ENCODE peak calls at places on chromosomes 12 and 14, in four cellular contexts. Z is foreskin fibroblast, O is nephron progenitor cell, L is HFFc6. I is an unnamed sample.

GRCh38 chr14:101362529-101363260 is 198.6 kb upstream of the DIO3 start:
- DNase-seq in Z (no peak), O (no peak), L (no peak), I (no peak)

GRCh38 chr14:68975667-68976066 is 3.4 kb downstream of the ACTN1 start:
- DNase-seq in Z (peak; percentile 63), O (no peak), L (peak; percentile 82), I (no peak)

GRCh38 chr14:66509874-66510273 is 1.9 kb downstream of the GPHN start:
- DNase-seq in Z (no peak), O (no peak), L (no peak), I (no peak)

GRCh38 chr14:55807059-55807499 is 227.1 kb downstream of the KTN1 start:
- DNase-seq in Z (peak; percentile 35), O (no peak), L (no peak), I (no peak)

GRCh38 chr12:92735131-92735721 is 32.4 kb downstream of the PLEKHG7 start:
- DNase-seq in Z (peak; percentile 86), O (no peak), L (peak; percentile 87), I (peak; percentile 88)

GRCh38 chr12:120316798-120317257 is 10.8 kb downstream of the PLA2G1B start:
- DNase-seq in Z (no peak), O (no peak), L (no peak), I (no peak)

GRCh38 chr12:123231931-123232330 is 1.0 kb downstream of the MPHOSPH9 start:
- DNase-seq in Z (no peak), O (no peak), L (no peak), I (no peak)

GRCh38 chr12:20492251-20492728 is 124.0 kb downstream of the PDE3A start:
- DNase-seq in Z (peak; percentile 58), O (no peak), L (peak; percentile 72), I (no peak)

GRCh38 chr14:41498959-41499358 is 107.7 kb upstream of the LRFN5 start:
- DNase-seq in Z (no peak), O (no peak), L (no peak), I (no peak)

GRCh38 chr14:38042356-38042755 is 165.3 kb upstream of the SSTR1 start:
- DNase-seq in Z (peak; percentile 72), O (no peak), L (peak; percentile 77), I (no peak)

GRCh38 chr12:54008260-54008552 is 579 bp upstream of the HOXC8 start:
- DNase-seq in Z (no peak), O (no peak), L (no peak), I (no peak)

GRCh38 chr14:59565112-59565511 is 11.5 kb downstream of the CCDC175 start:
- DNase-seq in Z (no peak), O (no peak), L (no peak), I (no peak)

GRCh38 chr12:114904254-114905003 is 220.5 kb upstream of the TBX3 start:
- DNase-seq in Z (peak; percentile 77), O (no peak), L (peak; percentile 47), I (no peak)

GRCh38 chr14:52068741-52069616 is at the start of gene NID2:
- DNase-seq in Z (peak; percentile 97), O (peak; percentile 91), L (peak; percentile 93), I (peak; percentile 93)

GRCh38 chr12:109723311-109723791 is 9.7 kb downstream of the FAM222A start:
- DNase-seq in Z (no peak), O (no peak), L (no peak), I (no peak)

GRCh38 chr14:99518441-99519346 is 37.5 kb downstream of the CCNK start:
- DNase-seq in Z (peak; percentile 18), O (peak; percentile 83), L (no peak), I (no peak)

GRCh38 chr12:110266980-110267620 is 13.9 kb upstream of the ATP2A2 start:
- DNase-seq in Z (peak; percentile 82), O (no peak), L (peak; percentile 77), I (peak; percentile 67)

GRCh38 chr14:105046891-105047282 is 18.3 kb downstream of the GPR132 start:
- DNase-seq in Z (no peak), O (no peak), L (no peak), I (no peak)

GRCh38 chr12:28223853-28224252 is 33.6 kb downstream of the CCDC91 start:
- DNase-seq in Z (no peak), O (no peak), L (no peak), I (no peak)

GRCh38 chr12:28226705-28227104 is 36.4 kb downstream of the CCDC91 start:
- DNase-seq in Z (no peak), O (no peak), L (no peak), I (no peak)

GRCh38 chr12:28219827-28220226 is 29.6 kb downstream of the CCDC91 start:
- DNase-seq in Z (no peak), O (no peak), L (no peak), I (no peak)

GRCh38 chr12:28222081-28222700 is 31.9 kb downstream of the CCDC91 start:
- DNase-seq in Z (no peak), O (no peak), L (no peak), I (no peak)

GRCh38 chr12:28222959-28223662 is 32.9 kb downstream of the CCDC91 start:
- DNase-seq in Z (no peak), O (no peak), L (no peak), I (no peak)
- TF ChIP-seq CTCF in Z (no peak), O (no peak), L (no peak), I (no peak)

GRCh38 chr14:90368946-90369721 is 27.7 kb upstream of the CALM1 start:
- DNase-seq in Z (peak; percentile 50), O (no peak), L (peak; percentile 51), I (no peak)
- TF ChIP-seq CTCF in Z (no peak), O (no peak), L (no peak), I (no peak)

GRCh38 chr12:98955284-98955683 is 310.2 kb downstream of the APAF1 start:
- DNase-seq in Z (no peak), O (peak; percentile 13), L (no peak), I (no peak)
- TF ChIP-seq CTCF in Z (no peak), O (peak; percentile 41), L (peak; percentile 33), I (no peak)

GRCh38 chr12:96623155-96623554 is 133.8 kb downstream of the CFAP54 start:
- DNase-seq in Z (no peak), O (no peak), L (no peak), I (no peak)

DNA sequence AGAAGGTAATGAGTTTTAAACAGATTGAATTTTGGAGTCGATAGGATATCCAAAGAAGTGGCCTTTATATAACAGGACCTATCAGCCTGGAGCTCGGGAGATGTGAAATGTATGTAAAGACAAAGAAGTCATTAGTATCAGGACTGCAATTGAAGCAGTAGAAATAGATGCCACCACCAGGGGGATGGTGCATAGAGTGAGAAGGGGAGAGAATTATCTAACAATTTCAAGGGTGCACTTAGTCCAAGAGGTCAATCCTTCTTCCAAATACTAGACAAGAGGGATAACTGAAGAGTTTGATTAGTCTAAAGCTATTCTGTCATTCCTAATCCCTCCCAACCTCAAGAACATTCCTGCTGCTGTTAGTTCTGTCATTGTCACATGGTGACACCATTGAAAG is 127.8 kb downstream of the CFAP54 start:
- DNase-seq in Z (no peak), O (no peak), L (no peak), I (no peak)
- TF ChIP-seq CTCF in Z (no peak), O (peak; percentile 14), L (peak; percentile 57), I (no peak)

I was measured in AG09319.